ENCODE peak calls at places on chromosome 15, in eight cellular contexts. V, D, J, X, Z, E, W and B are unnamed samples.

GRCh38 chr15:99326235-99326634 is 75.0 kb downstream of the LRRC28 start:
- DNase-seq in J (no peak), W (no peak), Z (no peak), E (no peak), V (peak; percentile 74), X (no peak), D (no peak), B (no peak)

GRCh38 chr15:60426870-60427528 is 29.2 kb upstream of the ANXA2 start:
- DNase-seq in W (no peak), D (no peak), E (no peak), Z (peak; percentile 26), X (no peak), V (no peak), J (no peak), B (no peak)

GRCh38 chr15:82540984-82541431 is 751 bp upstream of the RPS17 start:
- DNase-seq in V (no peak), X (no peak), D (peak; percentile 21), E (no peak), J (peak; percentile 30), Z (no peak), W (peak; percentile 26), B (no peak)

GRCh38 chr15:40054056-40054745 is 15.2 kb upstream of the SRP14 start:
- DNase-seq in V (no peak), Z (no peak), J (no peak), E (no peak), X (no peak), D (no peak), W (no peak), B (peak; percentile 64)

GRCh38 chr15:42605281-42605744 is 29.9 kb downstream of the STARD9 start:
- DNase-seq in V (no peak), D (no peak), W (no peak), J (no peak), X (no peak), E (no peak), Z (peak; percentile 81), B (no peak)

GRCh38 chr15:90873488-90873997 is 5.2 kb downstream of the FURIN start:
- DNase-seq in E (no peak), D (no peak), J (no peak), Z (no peak), V (no peak), X (no peak), W (no peak), B (no peak)

GRCh38 chr15:73822998-73823397 is 50.4 kb upstream of the TBC1D21 start:
- DNase-seq in D (no peak), E (no peak), X (no peak), W (no peak), J (no peak), Z (peak; percentile 10), V (no peak), B (no peak)

GRCh38 chr15:95884276-95884675 is 446.2 kb upstream of the NR2F2 start:
- DNase-seq in J (no peak), X (no peak), Z (no peak), V (no peak), W (no peak), E (no peak), D (no peak), B (no peak)

GRCh38 chr15:95394186-95395067 is 936.1 kb upstream of the NR2F2 start:
- DNase-seq in Z (peak; percentile 71), X (no peak), E (no peak), W (no peak), V (no peak), D (no peak), J (no peak), B (no peak)

GRCh38 chr15:64443747-64444621 is 16.4 kb upstream of the ZNF609 start:
- DNase-seq in V (peak; percentile 10), X (no peak), Z (peak; percentile 93), D (no peak), J (no peak), W (no peak), E (no peak), B (peak; percentile 9)

GRCh38 chr15:68823561-68823960 is 2.9 kb upstream of the ANP32A start:
- DNase-seq in Z (no peak), D (no peak), J (no peak), W (no peak), E (no peak), V (no peak), X (no peak), B (no peak)

GRCh38 chr15:36671017-36671416 is 91.6 kb downstream of the CDIN1 start:
- DNase-seq in D (no peak), V (no peak), E (no peak), J (no peak), X (no peak), Z (no peak), W (no peak), B (no peak)

GRCh38 chr15:52103217-52104207 is 9.1 kb downstream of the BCL2L10 start:
- DNase-seq in J (peak; percentile 58), E (no peak), D (peak; percentile 47), Z (peak; percentile 98), X (no peak), V (peak; percentile 46), W (no peak), B (peak; percentile 91)

GRCh38 chr15:96079882-96080281 is 250.6 kb upstream of the NR2F2 start:
- DNase-seq in W (no peak), D (no peak), Z (no peak), V (no peak), E (no peak), X (no peak), J (no peak), B (no peak)

GRCh38 chr15:43150171-43150929 is 17.0 kb downstream of the TMEM62 start:
- DNase-seq in W (no peak), X (no peak), J (no peak), Z (peak; percentile 78), E (no peak), V (no peak), D (no peak), B (no peak)

GRCh38 chr15:28114114-28114455 is 15.0 kb upstream of the OCA2 start:
- DNase-seq in Z (no peak), W (no peak), E (no peak), J (peak; percentile 8), X (no peak), V (no peak), D (no peak), B (no peak)

GRCh38 chr15:49627407-49627877 is 6.6 kb downstream of the DTWD1 start:
- DNase-seq in J (no peak), Z (peak; percentile 48), V (peak; percentile 30), D (no peak), X (no peak), E (no peak), W (no peak), B (no peak)

GRCh38 chr15:91224750-91225380 is 124.8 kb downstream of the SV2B start:
- DNase-seq in D (no peak), W (peak; percentile 26), X (no peak), E (no peak), Z (peak; percentile 54), V (peak; percentile 25), J (no peak), B (no peak)

GRCh38 chr15:66129561-66129960 is 124.0 kb downstream of the MEGF11 start:
- DNase-seq in W (no peak), J (no peak), Z (no peak), V (no peak), X (no peak), E (no peak), D (no peak), B (no peak)

GRCh38 chr15:39270221-39270835 is 310.6 kb upstream of the THBS1 start:
- DNase-seq in E (no peak), W (no peak), Z (no peak), J (no peak), X (no peak), D (no peak), V (no peak), B (no peak)

GRCh38 chr15:85689729-85690128 is 105.0 kb downstream of the KLHL25 start:
- DNase-seq in Z (peak; percentile 85), V (no peak), J (peak; percentile 63), D (peak; percentile 56), W (no peak), X (peak; percentile 54), E (no peak), B (no peak)
- TF ChIP-seq POLR2A in Z (no peak), V (no peak), J (no peak), D (peak; percentile 68), W (peak; percentile 87), X (no peak), E (no peak), B (no peak)

DNA sequence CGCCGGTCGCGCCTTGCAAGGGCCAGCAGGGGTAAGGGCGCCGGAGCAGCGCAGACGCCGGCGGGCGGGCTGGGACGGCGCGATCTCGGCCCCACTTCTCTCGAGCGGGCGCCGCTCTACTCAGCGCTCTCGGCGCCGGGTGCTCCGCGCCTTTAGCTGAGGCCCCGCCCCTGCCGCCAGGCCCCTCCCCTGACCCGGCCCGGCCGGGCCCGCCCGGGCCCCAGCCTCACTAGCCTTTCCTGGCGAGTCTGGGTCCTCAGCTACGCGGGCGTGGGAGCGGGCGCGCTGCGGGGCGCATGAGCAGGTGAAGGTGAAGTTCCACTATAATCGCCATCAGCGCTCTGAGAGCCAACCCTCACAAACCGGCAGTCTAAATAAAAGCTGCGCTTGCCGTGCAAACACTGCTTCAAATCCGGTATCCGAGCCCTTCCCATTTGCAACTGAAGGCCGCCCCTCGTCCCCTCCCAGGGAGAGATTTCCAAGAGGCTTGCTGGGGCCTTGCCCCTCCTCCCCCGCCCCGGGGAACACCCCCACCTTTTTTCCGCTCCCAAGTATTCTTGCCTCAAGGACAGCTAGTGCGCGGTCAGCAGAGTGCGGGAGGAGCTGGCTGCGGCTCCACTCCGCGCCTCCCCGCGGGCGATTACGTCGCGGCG is at the start of gene RPP25:
- DNase-seq in X (peak; percentile 87), E (no peak), Z (peak; percentile 76), D (peak; percentile 91), J (peak; percentile 87), W (peak; percentile 86), V (peak; percentile 27), B (peak; percentile 90)
- TF ChIP-seq POLR2AphosphoS5 in X (peak; percentile 55), E (no peak), Z (peak; percentile 82), D (peak; percentile 83), J (peak; percentile 22), W (no peak), V (no peak), B (peak; percentile 44)

DNA sequence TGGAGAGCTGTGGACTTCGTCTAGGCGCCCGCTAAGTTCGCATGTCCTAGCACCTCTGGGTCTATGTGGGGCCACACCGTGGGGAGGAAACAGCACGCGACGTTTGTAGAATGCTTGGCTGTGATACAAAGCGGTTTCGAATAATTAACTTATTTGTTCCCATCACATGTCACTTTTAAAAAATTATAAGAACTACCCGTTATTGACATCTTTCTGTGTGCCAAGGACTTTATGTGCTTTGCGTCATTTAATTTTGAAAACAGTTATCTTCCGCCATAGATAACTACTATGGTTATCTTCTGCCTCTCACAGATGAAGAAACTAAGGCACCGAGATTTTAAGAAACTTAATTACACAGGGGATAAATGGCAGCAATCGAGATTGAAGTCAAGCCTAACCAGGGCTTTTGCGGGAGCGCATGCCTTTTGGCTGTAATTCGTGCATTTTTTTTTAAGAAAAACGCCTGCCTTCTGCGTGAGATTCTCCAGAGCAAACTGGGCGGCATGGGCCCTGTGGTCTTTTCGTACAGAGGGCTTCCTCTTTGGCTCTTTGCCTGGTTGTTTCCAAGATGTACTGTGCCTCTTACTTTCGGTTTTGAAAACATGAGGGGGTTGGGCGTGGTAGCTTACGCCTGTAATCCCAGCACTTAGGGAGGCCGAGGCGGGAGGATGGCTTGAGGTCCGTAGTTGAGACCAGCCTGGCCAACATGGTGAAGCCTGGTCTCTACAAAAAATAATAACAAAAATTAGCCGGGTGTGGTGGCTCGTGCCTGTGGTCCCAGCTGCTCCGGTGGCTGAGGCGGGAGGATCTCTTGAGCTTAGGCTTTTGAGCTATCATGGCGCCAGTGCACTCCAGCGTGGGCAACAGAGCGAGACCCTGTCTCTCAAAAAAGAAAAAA is 1.0 kb downstream of the B2M start:
- DNase-seq in D (peak; percentile 80), V (peak; percentile 43), J (peak; percentile 86), X (peak; percentile 74), E (peak; percentile 94), Z (peak; percentile 83), W (no peak), B (peak; percentile 88)
- TF ChIP-seq POLR2A in D (peak; percentile 76), V (no peak), J (peak; percentile 56), X (no peak), E (no peak), Z (no peak), W (no peak), B (peak; percentile 61)

GRCh38 chr15:63122002-63122893 is 587 bp downstream of the LACTB start:
- DNase-seq in V (peak; percentile 73), E (peak; percentile 98), X (peak; percentile 95), W (peak; percentile 76), J (peak; percentile 98), D (peak; percentile 96), Z (peak; percentile 86), B (peak; percentile 93)
- TF ChIP-seq POLR2AphosphoS5 in V (peak; percentile 31), E (peak; percentile 62), X (peak; percentile 52), W (no peak), J (peak; percentile 63), D (peak; percentile 32), Z (no peak), B (peak; percentile 58)